ENCODE peak calls at places on chromosome 2, in four cellular contexts. O, F, R and U are unnamed samples.

GRCh38 chr2:31151501-31151900 is 13.3 kb upstream of the GALNT14 start:
- DNase-seq in O (no peak), F (no peak), R (no peak), U (no peak)

GRCh38 chr2:8548871-8549221 is 133.0 kb upstream of the ID2 start:
- DNase-seq in O (no peak), F (no peak), R (no peak), U (no peak)

GRCh38 chr2:188569441-188569840 is 277.8 kb downstream of the GULP1 start:
- DNase-seq in O (no peak), F (no peak), R (no peak), U (no peak)

GRCh38 chr2:197339496-197340220 is 29.1 kb upstream of the ANKRD44 start:
- DNase-seq in O (no peak), F (no peak), R (no peak), U (no peak)

GRCh38 chr2:71578665-71579371 is 125.5 kb downstream of the DYSF start:
- DNase-seq in O (no peak), F (peak), R (no peak), U (no peak)

GRCh38 chr2:160491922-160492371 is 1.7 kb downstream of the RBMS1 start:
- DNase-seq in O (no peak), F (peak), R (no peak), U (no peak)

GRCh38 chr2:85377083-85377482 is 22.5 kb downstream of the ELMOD3 start:
- DNase-seq in O (no peak), F (no peak), R (no peak), U (no peak)

GRCh38 chr2:229235136-229235914 is 35.8 kb downstream of the PID1 start:
- DNase-seq in O (no peak), F (peak), R (no peak), U (no peak)

GRCh38 chr2:157107877-157108276 is 149.6 kb upstream of the GALNT5 start:
- DNase-seq in O (no peak), F (peak), R (no peak), U (no peak)

GRCh38 chr2:168907940-168908662 is 7.0 kb downstream of the G6PC2 start:
- DNase-seq in O (peak), F (no peak), R (no peak), U (no peak)

GRCh38 chr2:239190921-239191885 is 209.6 kb downstream of the HDAC4 start:
- DNase-seq in O (no peak), F (no peak), R (no peak), U (no peak)

GRCh38 chr2:10835052-10835970 is 22.7 kb upstream of the PDIA6 start:
- DNase-seq in O (peak), F (peak), R (peak), U (no peak)

GRCh38 chr2:100757621-100758394 is 62.1 kb upstream of the NPAS2 start:
- DNase-seq in O (no peak), F (peak), R (no peak), U (no peak)

GRCh38 chr2:136212426-136213378 is 94.8 kb upstream of the CXCR4 start:
- DNase-seq in O (no peak), F (no peak), R (no peak), U (peak)

GRCh38 chr2:206987810-206988209 is 48.5 kb downstream of the CPO start:
- DNase-seq in O (no peak), F (no peak), R (no peak), U (no peak)

DNA sequence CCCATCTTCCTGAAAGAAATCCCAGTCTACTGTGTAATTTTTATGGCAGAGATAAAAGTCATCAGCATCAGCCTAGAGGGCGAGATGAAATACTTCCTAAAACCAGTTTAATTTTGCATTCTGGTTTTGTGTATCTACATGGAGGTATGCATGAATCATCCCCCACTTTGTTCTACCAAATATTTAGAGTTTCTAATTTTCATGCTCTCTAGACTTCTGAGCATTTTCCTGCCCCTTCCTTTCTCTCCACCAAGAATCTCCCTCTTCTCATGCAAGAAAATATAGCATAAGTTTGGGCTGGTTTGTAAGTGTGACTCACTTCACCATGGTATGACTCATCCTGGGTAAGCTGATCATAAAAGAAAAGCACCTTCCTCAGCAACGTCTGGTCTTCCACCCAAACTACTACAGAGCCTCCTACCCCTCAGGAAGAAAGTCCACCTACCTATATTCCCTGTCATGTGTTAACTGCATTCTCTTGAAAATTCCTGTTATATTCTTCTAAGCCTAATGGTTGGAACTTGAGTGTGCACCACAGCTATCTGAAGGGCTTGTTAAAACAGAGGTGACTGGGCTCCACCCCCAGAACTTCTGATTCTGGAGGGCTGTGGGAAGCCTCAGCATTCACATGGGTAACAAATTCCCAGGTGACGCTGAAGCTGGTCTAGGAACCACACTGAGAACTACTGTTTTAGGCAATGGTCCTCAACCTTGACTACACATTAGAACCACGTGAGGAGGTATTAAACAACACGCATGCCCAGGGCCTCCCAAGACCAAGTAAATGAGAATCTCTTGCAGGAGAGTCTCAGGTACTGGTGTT is 37.4 kb upstream of the RAPGEF4 start:
- DNase-seq in O (peak), F (peak), R (no peak), U (peak)
- TF ChIP-seq CHD1 in O (no peak), F (no peak), R (no peak), U (no peak)

GRCh38 chr2:16048466-16048865 is 108.1 kb downstream of the MYCN start:
- DNase-seq in O (no peak), F (no peak), R (no peak), U (no peak)
- TF ChIP-seq CHD1 in O (no peak), F (no peak), R (no peak), U (no peak)

GRCh38 chr2:241011296-241011600 is 12.8 kb downstream of the SNED1 start:
- DNase-seq in O (no peak), F (no peak), R (no peak), U (no peak)
- TF ChIP-seq CHD1 in O (no peak), F (no peak), R (no peak), U (no peak)

DNA sequence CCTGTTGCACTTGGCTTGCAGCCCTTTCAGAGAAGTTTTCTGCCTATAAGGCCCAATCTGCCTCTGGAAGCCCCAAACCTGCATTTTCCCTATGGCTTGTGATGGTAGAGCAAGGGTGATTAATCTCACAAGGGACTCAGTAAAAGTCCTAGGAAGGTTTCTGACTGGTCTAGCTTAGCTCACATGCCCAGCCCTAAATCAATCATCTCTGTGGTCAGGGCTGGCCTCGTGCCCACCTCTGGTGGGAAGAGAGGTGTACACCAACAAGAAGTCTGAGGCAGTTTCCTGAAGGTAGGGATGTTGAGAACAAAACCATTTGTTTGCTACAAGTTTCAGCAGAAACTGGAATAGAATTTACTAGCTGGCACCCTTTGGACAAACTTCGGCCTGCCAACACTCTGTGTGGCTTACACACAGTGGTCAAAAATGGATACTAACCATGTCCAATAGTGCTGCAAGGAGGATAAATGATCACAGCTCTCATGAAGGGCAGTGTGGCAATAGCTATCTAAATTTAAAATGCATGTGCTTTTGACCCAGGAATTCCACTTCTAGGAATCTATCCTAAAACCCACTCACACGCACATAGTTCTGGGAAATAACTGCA is 96.4 kb downstream of the EN1 start:
- DNase-seq in O (no peak), F (no peak), R (no peak), U (no peak)
- TF ChIP-seq CHD1 in O (no peak), F (no peak), R (no peak), U (no peak)